ENCODE peak calls at places on chromosomes 2 and 18, in six cellular contexts. B, F, K, G, M and W are unnamed samples. For H3K4me1, the result is how much of the 10 kb centered on the place peaks cover.

GRCh38 chr2:102803041-102803896 is 41.4 kb downstream of the TMEM182 start:
- DNase-seq in B (no peak), F (no peak), K (no peak), G (no peak), M (no peak), W (no peak)

GRCh38 chr2:193561054-193561453 is 1366.3 kb upstream of the TMEFF2 start:
- DNase-seq in B (no peak), F (no peak), K (no peak), G (no peak), M (no peak), W (no peak)

GRCh38 chr18:79544386-79544963 is 135.1 kb upstream of the CTDP1 start:
- DNase-seq in B (peak), F (no peak), K (no peak), G (peak), M (no peak), W (no peak)

GRCh38 chr18:24009651-24010333 is 4.8 kb upstream of the TTC39C start:
- DNase-seq in B (no peak), F (no peak), K (no peak), G (no peak), M (no peak), W (peak)

GRCh38 chr2:209331291-209331844 is 92.5 kb upstream of the MAP2 start:
- DNase-seq in B (no peak), F (no peak), K (no peak), G (no peak), M (no peak), W (peak)

GRCh38 chr2:181998045-181998444 is 12.4 kb downstream of the PPP1R1C start:
- DNase-seq in B (no peak), F (no peak), K (no peak), G (no peak), M (no peak), W (no peak)

GRCh38 chr2:47133046-47133445 is 22.1 kb downstream of the STPG4 start:
- DNase-seq in B (no peak), F (no peak), K (no peak), G (no peak), M (no peak), W (no peak)

GRCh38 chr18:74951165-74951760 is 257.7 kb downstream of the PTGR3 start:
- DNase-seq in B (no peak), F (no peak), K (no peak), G (no peak), M (no peak), W (no peak)

GRCh38 chr2:38386831-38387230 is 9.8 kb upstream of the ATL2 start:
- DNase-seq in B (no peak), F (no peak), K (no peak), G (no peak), M (no peak), W (no peak)

GRCh38 chr2:136539355-136539754 is 226.0 kb upstream of the THSD7B start:
- DNase-seq in B (no peak), F (no peak), K (no peak), G (no peak), M (no peak), W (no peak)

GRCh38 chr2:46984642-46985476 is 69.3 kb upstream of the MCFD2 start:
- DNase-seq in B (peak), F (peak), K (peak), G (peak), M (no peak), W (peak)

GRCh38 chr2:181185948-181186347 is 205.5 kb downstream of the UBE2E3 start:
- DNase-seq in B (no peak), F (no peak), K (no peak), G (no peak), M (no peak), W (no peak)

GRCh38 chr2:233380132-233381012 is 26.1 kb downstream of the DGKD start:
- DNase-seq in B (no peak), F (no peak), K (no peak), G (no peak), M (no peak), W (peak)

GRCh38 chr2:239381709-239382134 is 19.1 kb downstream of the HDAC4 start:
- DNase-seq in B (peak), F (no peak), K (no peak), G (no peak), M (no peak), W (peak)

GRCh38 chr2:234075947-234076346 is 25.4 kb downstream of the SPP2 start:
- DNase-seq in B (no peak), F (no peak), K (no peak), G (no peak), M (no peak), W (no peak)

GRCh38 chr2:21002814-21003192 is 41.1 kb downstream of the APOB start:
- DNase-seq in B (no peak), F (no peak), K (no peak), G (no peak), M (no peak), W (no peak)

GRCh38 chr2:146461068-146461467 is 1383.8 kb upstream of the ACVR2A start:
- DNase-seq in B (no peak), F (no peak), K (no peak), G (no peak), M (no peak), W (no peak)

GRCh38 chr18:80088036-80088435 is 21.0 kb upstream of the ADNP2 start:
- DNase-seq in B (no peak), F (no peak), K (no peak), G (no peak), M (no peak), W (no peak)

GRCh38 chr18:66603941-66604627 is at the start of gene CDH19:
- DNase-seq in B (no peak), F (no peak), K (no peak), G (no peak), M (no peak), W (no peak)

GRCh38 chr2:179898873-179899272 is 37.5 kb upstream of the ZNF385B start:
- DNase-seq in B (no peak), F (no peak), K (no peak), G (no peak), M (no peak), W (peak)

GRCh38 chr2:2757764-2758163 is 426.7 kb upstream of the MYT1L start:
- DNase-seq in B (no peak), F (no peak), K (no peak), G (no peak), M (no peak), W (no peak)

GRCh38 chr2:201344663-201345366 is 12.3 kb downstream of the FLACC1 start:
- DNase-seq in B (no peak), F (no peak), K (no peak), G (no peak), M (no peak), W (peak)

GRCh38 chr18:45291616-45292612 is 323.4 kb upstream of the SLC14A2 start:
- DNase-seq in B (no peak), F (no peak), K (no peak), G (no peak), M (no peak), W (no peak)

GRCh38 chr2:157627594-157628281 is 926 bp downstream of the ACVR1C start:
- DNase-seq in B (no peak), F (no peak), K (no peak), G (no peak), M (no peak), W (no peak)

GRCh38 chr2:216849987-216850386 is 9.9 kb downstream of the TNP1 start:
- DNase-seq in B (peak), F (peak), K (no peak), G (peak), M (no peak), W (no peak)

GRCh38 chr2:26356771-26357170 is 10.2 kb upstream of the ADGRF3 start:
- DNase-seq in B (no peak), F (no peak), K (no peak), G (no peak), M (no peak), W (no peak)

GRCh38 chr18:3346487-3346886 is 84.6 kb downstream of the MYL12B start:
- DNase-seq in B (no peak), F (no peak), K (no peak), G (no peak), M (no peak), W (no peak)

DNA sequence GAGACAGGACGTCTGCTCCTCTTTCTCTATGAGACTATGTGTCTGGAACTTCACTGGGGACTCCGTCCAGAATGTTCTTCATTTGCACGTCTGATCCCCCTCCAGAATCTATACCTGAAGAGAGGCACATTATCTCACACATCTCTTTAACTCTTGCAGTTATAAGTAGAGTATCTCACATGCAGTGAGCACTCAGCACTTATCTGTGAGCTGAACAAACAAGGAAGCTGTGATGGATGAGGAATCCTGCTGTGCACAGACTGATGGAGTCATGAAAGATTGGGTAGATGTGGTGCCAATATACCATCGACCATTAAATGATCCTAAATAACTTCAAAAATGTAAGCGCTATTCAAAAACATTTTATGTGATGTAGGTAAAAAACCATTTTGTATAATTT is 888.3 kb upstream of the CELF4 start:
- DNase-seq in B (no peak), F (no peak), K (no peak), G (no peak), M (no peak), W (no peak)
- H3K4me1 ChIP-seq in B (under half), F (under half), K (under half), G (under half), M (under half), W (under half)

DNA sequence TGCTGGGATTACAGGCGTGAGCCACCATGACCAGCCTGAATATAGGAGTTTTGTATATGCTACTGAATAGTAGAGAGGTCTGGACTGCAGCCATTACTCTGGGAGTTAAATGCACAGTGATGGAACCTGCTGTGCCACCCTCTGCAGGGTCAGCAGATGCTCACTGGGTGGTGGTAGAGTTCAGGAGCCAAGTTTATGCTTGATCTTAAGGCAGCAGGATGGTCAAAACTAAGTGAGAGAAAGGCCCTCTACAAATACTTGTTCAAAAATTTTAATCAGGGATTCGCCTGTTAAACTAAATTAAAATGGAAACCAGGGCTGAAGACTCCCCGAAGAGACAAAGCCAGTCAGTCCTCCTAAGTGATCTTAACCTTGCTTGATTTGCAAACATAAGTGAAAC is 4.1 kb upstream of the WDFY1 start:
- DNase-seq in B (no peak), F (no peak), K (no peak), G (no peak), M (no peak), W (peak)
- TF ChIP-seq CTCF in B (no peak), F (no peak), K (no peak), G (no peak), M (no peak), W (peak)

DNA sequence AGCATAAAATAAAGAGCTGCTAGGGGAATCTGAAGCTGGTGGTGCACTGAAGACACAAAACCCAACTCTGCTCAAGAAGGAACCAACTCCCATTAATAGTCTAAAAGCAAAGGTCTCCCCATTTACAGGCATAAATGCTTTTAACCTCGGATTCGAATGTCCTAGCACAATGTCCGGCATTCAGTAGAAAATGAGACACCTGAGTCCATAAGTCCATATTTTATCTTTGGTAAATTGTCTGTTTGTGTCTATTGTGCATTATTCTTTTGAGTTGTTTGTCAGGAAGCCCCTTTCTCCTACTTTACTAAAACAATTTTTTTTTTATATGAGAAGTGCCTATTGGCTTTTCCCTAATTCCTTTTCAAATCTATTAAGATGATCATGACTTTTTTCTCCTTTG is 179.5 kb upstream of the SMAD7 start:
- DNase-seq in B (no peak), F (no peak), K (no peak), G (no peak), M (no peak), W (no peak)
- H3K4me1 ChIP-seq in B (under half), F (under half), K (under half), G (under half), M (under half), W (under half)

GRCh38 chr2:240893363-240893828 is 2.6 kb downstream of the MAB21L4 start:
- DNase-seq in B (no peak), F (no peak), K (no peak), G (no peak), M (no peak), W (peak)
- TF ChIP-seq CTCF in B (no peak), F (no peak), K (no peak), G (no peak), M (no peak), W (no peak)

GRCh38 chr2:85888020-85888744 is 608 bp downstream of the ST3GAL5 start:
- DNase-seq in B (peak), F (no peak), K (no peak), G (peak), M (no peak), W (peak)
- H3K4me1 ChIP-seq in B (under half), F (under half), K (half or more), G (under half), M (half or more), W (under half)

GRCh38 chr2:177905640-177906039 is 166.9 kb downstream of the PDE11A start:
- DNase-seq in B (no peak), F (no peak), K (no peak), G (no peak), M (no peak), W (no peak)
- TF ChIP-seq CTCF in B (no peak), F (no peak), K (no peak), G (no peak), M (no peak), W (no peak)

DNA sequence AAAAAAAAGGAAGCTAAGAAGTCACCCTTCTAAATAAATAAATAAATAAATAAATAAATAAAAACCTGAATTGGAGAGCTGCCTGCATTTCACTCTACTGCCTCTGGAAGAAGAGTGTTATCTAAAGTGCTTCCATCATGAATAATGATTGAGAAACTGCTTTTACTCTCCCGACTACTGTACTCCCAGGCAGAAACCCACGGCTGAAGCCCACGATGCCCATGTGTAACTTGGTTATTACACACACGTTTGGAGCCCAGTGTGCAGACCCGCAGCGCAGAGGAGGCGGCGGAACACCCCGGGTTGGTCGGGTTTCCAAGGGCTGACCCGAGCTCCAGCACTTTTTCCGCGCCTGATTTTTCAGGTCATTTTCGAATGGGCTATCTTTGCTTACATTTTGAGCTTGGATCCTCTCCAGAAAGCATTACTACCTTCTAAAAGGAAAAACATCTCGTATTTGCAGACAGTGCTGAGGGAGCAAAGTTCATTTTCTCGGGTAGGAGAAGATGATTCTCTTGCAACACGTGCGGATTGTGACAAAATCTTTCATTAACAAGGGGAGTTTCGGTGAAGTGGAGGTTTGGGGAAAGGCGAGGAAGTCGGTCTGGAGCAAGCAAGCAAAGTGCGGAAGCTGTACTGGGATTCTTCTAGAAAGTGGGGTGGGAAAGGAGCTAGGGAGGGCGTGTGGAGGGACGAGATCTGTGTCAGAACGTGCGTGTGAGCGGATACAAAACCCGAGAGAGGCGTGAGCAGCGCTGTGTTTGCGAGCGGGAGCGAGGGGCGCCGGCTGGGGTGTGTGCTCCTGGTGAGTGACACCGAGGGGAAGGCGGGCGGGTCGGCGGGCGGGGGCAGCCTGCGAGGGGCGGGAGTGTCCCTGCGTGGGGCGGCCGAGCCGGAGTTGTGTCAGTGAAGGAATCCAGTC is at the start of gene SPATS2L:
- DNase-seq in B (peak), F (peak), K (peak), G (peak), M (no peak), W (peak)
- H3K4me1 ChIP-seq in B (under half), F (half or more), K (under half), G (under half), M (under half), W (under half)

GRCh38 chr2:238171575-238172187 is 12.9 kb downstream of the ERFE start:
- DNase-seq in B (no peak), F (no peak), K (no peak), G (no peak), M (no peak), W (no peak)

GRCh38 chr2:238172439-238172838 is 13.7 kb downstream of the ERFE start:
- DNase-seq in B (no peak), F (no peak), K (no peak), G (no peak), M (no peak), W (no peak)

GRCh38 chr2:238174701-238175100 is 15.9 kb downstream of the ERFE start:
- DNase-seq in B (no peak), F (no peak), K (no peak), G (no peak), M (no peak), W (no peak)

GRCh38 chr2:238174291-238174690 is 15.5 kb downstream of the ERFE start:
- DNase-seq in B (no peak), F (no peak), K (no peak), G (no peak), M (no peak), W (no peak)

GRCh38 chr2:238173692-238174091 is 14.9 kb downstream of the ERFE start:
- DNase-seq in B (no peak), F (no peak), K (no peak), G (no peak), M (no peak), W (peak)
- TF ChIP-seq CTCF in B (no peak), F (no peak), K (no peak), G (no peak), M (no peak), W (peak)